ENCODE peak calls at places on chromosomes 1 and 21, in nine cellular contexts. X is thyroid gland, G is astrocyte of the spinal cord, H is lower lobe of right lung, K is lower leg skin, U is dorsolateral prefrontal cortex, M is fibroblast of pulmonary artery, L is AG04450, E is neural progenitor cell. N is an unnamed sample.

GRCh38 chr21:38384246-38384576 is 114.1 kb downstream of the ERG start:
- DNase-seq in K (no peak), G (no peak), U (no peak), E (no peak), M (no peak), L (no peak), X (no peak), H (no peak), N (no peak)

GRCh38 chr1:199448641-199449040 is 578.9 kb upstream of the NR5A2 start:
- DNase-seq in E (no peak), M (no peak), K (no peak), X (no peak), L (no peak), U (no peak), H (no peak), G (no peak), N (no peak)

GRCh38 chr1:23742670-23743286 is 493 bp upstream of the ELOA start:
- DNase-seq in X (no peak), H (peak), L (no peak), E (no peak), G (no peak), U (no peak), K (peak), M (peak), N (no peak)

GRCh38 chr1:167663002-167663772 is 33.2 kb downstream of the RCSD1 start:
- DNase-seq in X (no peak), M (peak), E (no peak), K (no peak), L (no peak), H (no peak), G (peak), U (no peak), N (peak)

GRCh38 chr21:38688068-38688467 is 117.7 kb upstream of the ETS2 start:
- DNase-seq in U (no peak), K (no peak), M (no peak), L (no peak), X (no peak), H (no peak), E (no peak), G (no peak), N (no peak)

GRCh38 chr1:15353839-15354579 is 55.7 kb upstream of the EFHD2 start:
- DNase-seq in G (peak), L (no peak), X (no peak), H (no peak), E (no peak), M (no peak), K (no peak), U (no peak), N (no peak)

GRCh38 chr1:223621312-223621734 is 44.2 kb downstream of the CAPN8 start:
- DNase-seq in K (no peak), L (no peak), E (no peak), X (no peak), H (no peak), U (no peak), G (no peak), M (no peak), N (peak)

GRCh38 chr1:178075323-178075722 is 18.6 kb upstream of the RASAL2 start:
- DNase-seq in G (no peak), E (no peak), H (no peak), M (peak), X (no peak), L (no peak), U (no peak), K (no peak), N (no peak)

GRCh38 chr1:147264158-147264768 is 21.8 kb downstream of the CHD1L start:
- DNase-seq in E (no peak), L (peak), U (no peak), H (no peak), X (no peak), M (peak), K (no peak), G (peak), N (no peak)

GRCh38 chr1:168693872-168694238 is 35.2 kb downstream of the DPT start:
- DNase-seq in L (no peak), K (no peak), G (no peak), X (no peak), M (no peak), E (no peak), U (no peak), H (no peak), N (no peak)

GRCh38 chr1:117523111-117523510 is 82.7 kb upstream of the TENT5C start:
- DNase-seq in K (no peak), L (no peak), G (no peak), X (no peak), M (no peak), E (no peak), U (no peak), H (no peak), N (no peak)

GRCh38 chr1:64823691-64824476 is 79.0 kb downstream of the RAVER2 start:
- DNase-seq in H (no peak), G (peak), L (peak), X (peak), E (peak), U (no peak), K (no peak), M (peak), N (peak)

GRCh38 chr1:235624751-235625192 is 24.8 kb downstream of the GNG4 start:
- DNase-seq in H (no peak), M (peak), X (no peak), U (no peak), G (peak), K (no peak), E (no peak), L (no peak), N (no peak)

GRCh38 chr21:18522181-18522771 is 118.7 kb upstream of the TMPRSS15 start:
- DNase-seq in U (no peak), L (no peak), X (no peak), E (peak), K (no peak), M (peak), G (peak), H (no peak), N (no peak)

GRCh38 chr1:1981142-1981500 is 22.5 kb downstream of the CFAP74 start:
- DNase-seq in L (no peak), H (no peak), U (no peak), K (no peak), G (no peak), M (no peak), X (no peak), E (no peak), N (no peak)

GRCh38 chr1:33439662-33440061 is 8.8 kb upstream of the PHC2 start:
- DNase-seq in G (no peak), K (no peak), X (no peak), M (no peak), L (no peak), H (no peak), U (no peak), E (peak), N (no peak)

GRCh38 chr1:212749924-212750535 is 41.5 kb downstream of the NSL1 start:
- DNase-seq in M (peak), L (peak), X (no peak), G (peak), K (no peak), H (no peak), E (peak), U (no peak), N (peak)

GRCh38 chr1:30450148-30450817 is 273.1 kb downstream of the MATN1 start:
- DNase-seq in E (no peak), G (no peak), H (no peak), M (no peak), L (no peak), U (no peak), X (no peak), K (peak), N (no peak)

GRCh38 chr1:54047384-54048315 is 5.4 kb downstream of the TMEM59 start:
- DNase-seq in M (no peak), K (no peak), H (no peak), X (no peak), G (no peak), L (no peak), E (no peak), U (no peak), N (no peak)

GRCh38 chr1:7962636-7963377 is 1.3 kb downstream of the PARK7 start:
- DNase-seq in E (no peak), H (no peak), G (no peak), K (peak), L (no peak), U (no peak), M (no peak), X (no peak), N (peak)

GRCh38 chr1:18998016-18998724 is 41.7 kb upstream of the IFFO2 start:
- DNase-seq in K (peak), H (no peak), U (no peak), G (no peak), L (no peak), X (no peak), E (no peak), M (no peak), N (no peak)

GRCh38 chr1:81160696-81161095 is 640.0 kb upstream of the ADGRL2 start:
- DNase-seq in E (no peak), X (no peak), L (no peak), M (no peak), H (no peak), K (no peak), U (no peak), G (no peak), N (peak)

GRCh38 chr1:118934706-118935105 is 53.4 kb downstream of the TBX15 start:
- DNase-seq in M (no peak), X (no peak), K (no peak), H (no peak), U (no peak), E (no peak), G (peak), L (no peak), N (no peak)

GRCh38 chr1:246169019-246169418 is 338.1 kb downstream of the SMYD3 start:
- DNase-seq in H (no peak), X (no peak), E (no peak), K (no peak), L (no peak), G (no peak), U (no peak), M (no peak), N (no peak)

GRCh38 chr1:93453911-93454310 is 6.0 kb downstream of the FNBP1L start:
- DNase-seq in K (no peak), L (no peak), X (no peak), H (no peak), M (peak), E (no peak), U (no peak), G (no peak), N (no peak)

GRCh38 chr1:20255666-20256065 is 35.0 kb upstream of the VWA5B1 start:
- DNase-seq in E (no peak), K (no peak), G (peak), X (no peak), M (peak), U (no peak), H (no peak), L (peak), N (peak)

GRCh38 chr1:26570287-26570686 is 40.7 kb downstream of the RPS6KA1 start:
- DNase-seq in X (no peak), L (no peak), U (no peak), K (no peak), M (peak), H (no peak), E (no peak), G (peak), N (no peak)

GRCh38 chr1:180462099-180462498 is 40.3 kb downstream of the ACBD6 start:
- DNase-seq in G (no peak), X (no peak), L (no peak), U (no peak), E (no peak), K (no peak), M (peak), H (no peak), N (no peak)

GRCh38 chr1:53715478-53715877 is 23.5 kb downstream of the GLIS1 start:
- DNase-seq in U (no peak), X (peak), L (no peak), K (no peak), M (peak), G (no peak), H (no peak), E (peak), N (peak)

GRCh38 chr1:81432089-81432488 is 368.6 kb upstream of the ADGRL2 start:
- DNase-seq in X (no peak), L (no peak), H (no peak), U (no peak), M (peak), E (peak), G (no peak), K (no peak), N (no peak)

GRCh38 chr1:82597620-82598019 is 796.9 kb downstream of the ADGRL2 start:
- DNase-seq in X (no peak), L (no peak), U (no peak), H (no peak), K (no peak), G (no peak), M (peak), E (no peak), N (no peak)

GRCh38 chr1:9753121-9753531 is 70.6 kb downstream of the CLSTN1 start:
- DNase-seq in M (peak), H (no peak), U (no peak), E (no peak), G (peak), L (peak), X (peak), K (no peak), N (no peak)

GRCh38 chr1:91018006-91018405 is 3.8 kb downstream of the ZNF644 start:
- DNase-seq in M (peak), L (no peak), X (no peak), G (no peak), U (no peak), K (no peak), H (no peak), E (no peak), N (peak)
- TF ChIP-seq CTCF in M (peak), L (peak), X (peak), G (peak), U (peak), K (no peak), H (peak), E (peak), N (peak)

GRCh38 chr1:156815851-156816536 is 654 bp downstream of the SH2D2A start:
- DNase-seq in L (no peak), E (no peak), U (no peak), H (no peak), M (no peak), K (no peak), G (no peak), X (no peak), N (no peak)
- H3K4me3 ChIP-seq in L (no peak), E (no peak), U (no peak), H (peak), M (no peak), K (no peak), G (no peak), X (no peak), N (peak)

GRCh38 chr1:25116832-25117231 is 115.5 kb downstream of the SYF2 start:
- DNase-seq in E (no peak), L (no peak), U (no peak), M (no peak), K (no peak), H (no peak), X (no peak), G (no peak), N (no peak)

GRCh38 chr1:25112400-25112799 is 119.9 kb downstream of the SYF2 start:
- DNase-seq in U (no peak), M (no peak), E (no peak), G (no peak), K (no peak), H (no peak), L (no peak), X (no peak), N (no peak)

GRCh38 chr1:25120286-25120685 is 112.0 kb downstream of the SYF2 start:
- DNase-seq in X (no peak), E (no peak), G (no peak), L (no peak), M (no peak), U (no peak), K (no peak), H (no peak), N (no peak)

GRCh38 chr1:25118554-25118953 is 113.7 kb downstream of the SYF2 start:
- DNase-seq in E (no peak), X (no peak), H (no peak), M (no peak), U (no peak), L (no peak), K (no peak), G (no peak), N (no peak)

GRCh38 chr1:25117233-25117823 is 115.0 kb downstream of the SYF2 start:
- DNase-seq in X (no peak), L (no peak), M (no peak), G (no peak), E (peak), K (no peak), U (no peak), H (no peak), N (peak)
- TF ChIP-seq CTCF in X (peak), L (no peak), M (peak), G (peak), E (peak), K (no peak), U (no peak), H (no peak), N (peak)

GRCh38 chr1:3331564-3331963 is 122.9 kb upstream of the ARHGEF16 start:
- DNase-seq in L (no peak), U (no peak), K (no peak), M (no peak), X (no peak), H (no peak), E (no peak), G (no peak), N (no peak)
- H3K4me3 ChIP-seq in L (no peak), U (no peak), K (no peak), M (no peak), X (no peak), H (no peak), E (no peak), G (no peak), N (no peak)

GRCh38 chr21:44360174-44360573 is 6.8 kb downstream of the TRPM2 start:
- DNase-seq in H (no peak), E (no peak), U (no peak), L (no peak), K (no peak), X (no peak), G (no peak), M (no peak), N (no peak)
- TF ChIP-seq CTCF in H (no peak), E (peak), U (no peak), L (no peak), K (no peak), X (no peak), G (no peak), M (no peak), N (no peak)

DNA sequence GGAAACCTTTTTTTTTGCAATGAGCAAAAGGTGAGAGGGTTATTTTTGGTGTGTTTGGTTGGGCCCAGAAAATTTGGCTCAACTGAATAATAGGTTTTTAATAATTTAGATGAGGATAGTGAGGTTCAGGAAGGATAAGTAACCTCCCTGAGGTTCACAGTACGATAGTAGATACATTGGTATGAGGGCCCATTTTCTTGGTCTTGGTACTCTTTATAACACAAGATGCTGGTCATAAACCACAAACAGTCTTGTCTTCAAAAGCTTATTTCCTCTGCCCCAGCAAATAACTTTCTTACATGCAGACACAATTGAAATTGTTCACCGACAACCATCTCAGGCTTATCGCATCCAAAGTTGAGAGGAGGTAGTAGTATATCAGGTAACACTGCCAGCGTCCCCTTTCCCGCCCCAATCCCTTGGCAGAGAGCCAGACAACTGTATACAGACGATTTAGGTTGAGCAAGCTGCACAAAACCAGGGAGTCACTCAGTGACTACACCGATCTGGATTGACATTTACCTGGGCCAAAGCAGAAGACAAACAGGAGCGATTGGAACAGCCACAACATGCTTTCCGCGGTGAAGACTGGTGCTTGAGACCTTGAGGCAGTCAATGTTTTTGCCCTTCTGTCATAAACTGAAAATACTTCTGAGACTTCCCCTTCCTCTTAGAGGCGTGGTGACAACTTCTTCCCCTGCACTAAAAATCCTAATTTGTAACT is at the start of gene SLAMF6:
- DNase-seq in H (no peak), X (no peak), E (no peak), U (no peak), L (no peak), G (no peak), M (no peak), K (no peak), N (peak)
- H3K4me3 ChIP-seq in H (peak), X (no peak), E (no peak), U (no peak), L (no peak), G (no peak), M (no peak), K (no peak), N (peak)

DNA sequence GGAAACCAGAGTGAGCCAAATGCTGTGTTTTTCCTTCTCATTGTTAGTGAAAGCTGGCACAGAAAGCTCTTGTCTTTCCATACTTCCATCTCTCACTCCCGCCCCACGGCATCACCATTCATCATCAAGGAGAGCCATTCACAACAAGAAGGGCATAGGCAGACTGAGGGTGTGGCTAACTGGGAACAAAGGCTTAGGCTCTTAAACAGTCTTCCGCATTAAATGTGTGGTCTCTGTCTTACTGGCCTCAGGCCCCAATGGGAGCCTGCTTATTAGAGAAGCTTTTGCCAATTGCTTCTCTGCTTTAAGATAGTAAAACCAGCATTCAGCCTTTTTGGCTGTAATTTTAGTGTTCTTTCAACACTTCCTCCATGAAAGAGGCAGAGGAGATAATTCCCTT is 51.4 kb downstream of the TNFSF18 start:
- DNase-seq in E (peak), X (no peak), U (no peak), L (no peak), M (peak), K (no peak), H (no peak), G (no peak), N (no peak)
- TF ChIP-seq CTCF in E (no peak), X (no peak), U (no peak), L (no peak), M (no peak), K (no peak), H (no peak), G (no peak), N (no peak)